ENCODE peak calls at places on chromosomes 13 and 19, in seven cellular contexts. One of them, this sample, is unnamed.

GRCh38 chr19:47675271-47675670 is 38.0 kb upstream of the EHD2 start:
- DNase-seq in right lobe of liver: no peak
- DNase-seq in activated CD8-positive, alpha-beta T cell treated with anti-CD3 and anti-CD28 coated beads for 36 hours: no peak
- DNase-seq in IMR-90: no peak
- DNase-seq in neural crest cell: no peak
- DNase-seq in HFFc6: no peak
- DNase-seq in tibial artery: no peak
- DNase-seq in this sample: no peak

GRCh38 chr13:38223093-38223492 is 126.6 kb upstream of the UFM1 start:
- DNase-seq in neural crest cell: no peak
- DNase-seq in activated CD8-positive, alpha-beta T cell treated with anti-CD3 and anti-CD28 coated beads for 36 hours: peak
- DNase-seq in IMR-90: peak
- DNase-seq in right lobe of liver: no peak
- DNase-seq in HFFc6: peak
- DNase-seq in tibial artery: no peak
- DNase-seq in this sample: no peak

GRCh38 chr13:99501952-99502310 is 659 bp downstream of the TM9SF2 start:
- DNase-seq in neural crest cell: no peak
- DNase-seq in IMR-90: peak
- DNase-seq in HFFc6: no peak
- DNase-seq in activated CD8-positive, alpha-beta T cell treated with anti-CD3 and anti-CD28 coated beads for 36 hours: peak
- DNase-seq in right lobe of liver: peak
- DNase-seq in tibial artery: no peak
- DNase-seq in this sample: no peak

GRCh38 chr13:77305276-77305675 is 21.6 kb downstream of the MYCBP2 start:
- DNase-seq in activated CD8-positive, alpha-beta T cell treated with anti-CD3 and anti-CD28 coated beads for 36 hours: no peak
- DNase-seq in neural crest cell: no peak
- DNase-seq in tibial artery: no peak
- DNase-seq in right lobe of liver: no peak
- DNase-seq in IMR-90: no peak
- DNase-seq in HFFc6: no peak
- DNase-seq in this sample: no peak

GRCh38 chr19:34364830-34365462 is at the start of gene GPI:
- DNase-seq in IMR-90: peak
- DNase-seq in neural crest cell: peak
- DNase-seq in tibial artery: peak
- DNase-seq in activated CD8-positive, alpha-beta T cell treated with anti-CD3 and anti-CD28 coated beads for 36 hours: peak
- DNase-seq in HFFc6: no peak
- DNase-seq in right lobe of liver: peak
- DNase-seq in this sample: peak

GRCh38 chr19:33401683-33402420 is 28.3 kb downstream of the CEBPG start:
- DNase-seq in IMR-90: no peak
- DNase-seq in right lobe of liver: no peak
- DNase-seq in HFFc6: no peak
- DNase-seq in tibial artery: peak
- DNase-seq in neural crest cell: no peak
- DNase-seq in activated CD8-positive, alpha-beta T cell treated with anti-CD3 and anti-CD28 coated beads for 36 hours: no peak
- DNase-seq in this sample: no peak

GRCh38 chr19:11659612-11660011 is 62.3 kb downstream of the ZNF627 start:
- DNase-seq in HFFc6: peak
- DNase-seq in IMR-90: peak
- DNase-seq in tibial artery: no peak
- DNase-seq in right lobe of liver: no peak
- DNase-seq in activated CD8-positive, alpha-beta T cell treated with anti-CD3 and anti-CD28 coated beads for 36 hours: no peak
- DNase-seq in neural crest cell: no peak
- DNase-seq in this sample: peak

GRCh38 chr13:112898786-112899617 is 70.0 kb upstream of the MCF2L start:
- DNase-seq in neural crest cell: no peak
- DNase-seq in HFFc6: no peak
- DNase-seq in IMR-90: no peak
- DNase-seq in right lobe of liver: peak
- DNase-seq in tibial artery: no peak
- DNase-seq in activated CD8-positive, alpha-beta T cell treated with anti-CD3 and anti-CD28 coated beads for 36 hours: no peak
- DNase-seq in this sample: no peak

GRCh38 chr19:20359933-20360720 is 193.1 kb downstream of the ZNF486 start:
- DNase-seq in activated CD8-positive, alpha-beta T cell treated with anti-CD3 and anti-CD28 coated beads for 36 hours: peak
- DNase-seq in neural crest cell: peak
- DNase-seq in IMR-90: no peak
- DNase-seq in tibial artery: no peak
- DNase-seq in HFFc6: no peak
- DNase-seq in right lobe of liver: no peak
- DNase-seq in this sample: no peak

GRCh38 chr13:99614465-99614885 is 113.2 kb downstream of the TM9SF2 start:
- DNase-seq in activated CD8-positive, alpha-beta T cell treated with anti-CD3 and anti-CD28 coated beads for 36 hours: peak
- DNase-seq in neural crest cell: no peak
- DNase-seq in tibial artery: no peak
- DNase-seq in right lobe of liver: peak
- DNase-seq in IMR-90: no peak
- DNase-seq in HFFc6: peak
- DNase-seq in this sample: peak

GRCh38 chr13:63696055-63696454 is 2280.4 kb upstream of the PCDH20 start:
- DNase-seq in right lobe of liver: no peak
- DNase-seq in HFFc6: peak
- DNase-seq in IMR-90: peak
- DNase-seq in tibial artery: no peak
- DNase-seq in activated CD8-positive, alpha-beta T cell treated with anti-CD3 and anti-CD28 coated beads for 36 hours: no peak
- DNase-seq in neural crest cell: no peak
- DNase-seq in this sample: no peak

GRCh38 chr13:19663416-19663979 is 30.0 kb downstream of the MPHOSPH8 start:
- DNase-seq in IMR-90: no peak
- DNase-seq in right lobe of liver: no peak
- DNase-seq in neural crest cell: no peak
- DNase-seq in tibial artery: no peak
- DNase-seq in HFFc6: no peak
- DNase-seq in activated CD8-positive, alpha-beta T cell treated with anti-CD3 and anti-CD28 coated beads for 36 hours: no peak
- DNase-seq in this sample: no peak

GRCh38 chr13:95603887-95604533 is 40.5 kb downstream of the DZIP1 start:
- DNase-seq in HFFc6: no peak
- DNase-seq in neural crest cell: no peak
- DNase-seq in IMR-90: no peak
- DNase-seq in tibial artery: no peak
- DNase-seq in right lobe of liver: peak
- DNase-seq in activated CD8-positive, alpha-beta T cell treated with anti-CD3 and anti-CD28 coated beads for 36 hours: no peak
- DNase-seq in this sample: no peak

GRCh38 chr19:29475469-29475868 is 50.3 kb upstream of the VSTM2B start:
- DNase-seq in activated CD8-positive, alpha-beta T cell treated with anti-CD3 and anti-CD28 coated beads for 36 hours: no peak
- DNase-seq in IMR-90: no peak
- DNase-seq in tibial artery: no peak
- DNase-seq in right lobe of liver: no peak
- DNase-seq in HFFc6: no peak
- DNase-seq in neural crest cell: no peak
- DNase-seq in this sample: no peak

GRCh38 chr13:22749626-22750025 is 431.2 kb upstream of the SGCG start:
- DNase-seq in HFFc6: no peak
- DNase-seq in activated CD8-positive, alpha-beta T cell treated with anti-CD3 and anti-CD28 coated beads for 36 hours: no peak
- DNase-seq in IMR-90: no peak
- DNase-seq in right lobe of liver: no peak
- DNase-seq in tibial artery: no peak
- DNase-seq in neural crest cell: no peak
- DNase-seq in this sample: no peak

GRCh38 chr13:93505104-93505952 is 278.7 kb downstream of the GPC6 start:
- DNase-seq in IMR-90: peak
- DNase-seq in right lobe of liver: no peak
- DNase-seq in tibial artery: no peak
- DNase-seq in activated CD8-positive, alpha-beta T cell treated with anti-CD3 and anti-CD28 coated beads for 36 hours: no peak
- DNase-seq in neural crest cell: no peak
- DNase-seq in HFFc6: no peak
- DNase-seq in this sample: no peak

GRCh38 chr13:92941167-92941566 is 285.4 kb upstream of the GPC6 start:
- DNase-seq in right lobe of liver: no peak
- DNase-seq in activated CD8-positive, alpha-beta T cell treated with anti-CD3 and anti-CD28 coated beads for 36 hours: no peak
- DNase-seq in tibial artery: no peak
- DNase-seq in HFFc6: no peak
- DNase-seq in neural crest cell: no peak
- DNase-seq in IMR-90: no peak
- DNase-seq in this sample: no peak

GRCh38 chr19:19270749-19271571 is 2.1 kb downstream of the TM6SF2 start:
- DNase-seq in tibial artery: no peak
- DNase-seq in HFFc6: no peak
- DNase-seq in IMR-90: no peak
- DNase-seq in neural crest cell: no peak
- DNase-seq in right lobe of liver: no peak
- DNase-seq in activated CD8-positive, alpha-beta T cell treated with anti-CD3 and anti-CD28 coated beads for 36 hours: no peak
- DNase-seq in this sample: no peak

GRCh38 chr19:19274716-19275115 is 1.6 kb upstream of the TM6SF2 start:
- DNase-seq in IMR-90: no peak
- DNase-seq in tibial artery: no peak
- DNase-seq in activated CD8-positive, alpha-beta T cell treated with anti-CD3 and anti-CD28 coated beads for 36 hours: no peak
- DNase-seq in neural crest cell: no peak
- DNase-seq in HFFc6: no peak
- DNase-seq in right lobe of liver: peak
- DNase-seq in this sample: no peak

GRCh38 chr19:19269952-19270694 is 3.0 kb downstream of the TM6SF2 start:
- DNase-seq in tibial artery: no peak
- DNase-seq in HFFc6: no peak
- DNase-seq in right lobe of liver: no peak
- DNase-seq in IMR-90: no peak
- DNase-seq in activated CD8-positive, alpha-beta T cell treated with anti-CD3 and anti-CD28 coated beads for 36 hours: no peak
- DNase-seq in neural crest cell: no peak
- DNase-seq in this sample: no peak

GRCh38 chr19:19274146-19274545 is 1.0 kb upstream of the TM6SF2 start:
- DNase-seq in IMR-90: no peak
- DNase-seq in HFFc6: no peak
- DNase-seq in tibial artery: no peak
- DNase-seq in right lobe of liver: no peak
- DNase-seq in activated CD8-positive, alpha-beta T cell treated with anti-CD3 and anti-CD28 coated beads for 36 hours: no peak
- DNase-seq in neural crest cell: no peak
- DNase-seq in this sample: no peak

DNA sequence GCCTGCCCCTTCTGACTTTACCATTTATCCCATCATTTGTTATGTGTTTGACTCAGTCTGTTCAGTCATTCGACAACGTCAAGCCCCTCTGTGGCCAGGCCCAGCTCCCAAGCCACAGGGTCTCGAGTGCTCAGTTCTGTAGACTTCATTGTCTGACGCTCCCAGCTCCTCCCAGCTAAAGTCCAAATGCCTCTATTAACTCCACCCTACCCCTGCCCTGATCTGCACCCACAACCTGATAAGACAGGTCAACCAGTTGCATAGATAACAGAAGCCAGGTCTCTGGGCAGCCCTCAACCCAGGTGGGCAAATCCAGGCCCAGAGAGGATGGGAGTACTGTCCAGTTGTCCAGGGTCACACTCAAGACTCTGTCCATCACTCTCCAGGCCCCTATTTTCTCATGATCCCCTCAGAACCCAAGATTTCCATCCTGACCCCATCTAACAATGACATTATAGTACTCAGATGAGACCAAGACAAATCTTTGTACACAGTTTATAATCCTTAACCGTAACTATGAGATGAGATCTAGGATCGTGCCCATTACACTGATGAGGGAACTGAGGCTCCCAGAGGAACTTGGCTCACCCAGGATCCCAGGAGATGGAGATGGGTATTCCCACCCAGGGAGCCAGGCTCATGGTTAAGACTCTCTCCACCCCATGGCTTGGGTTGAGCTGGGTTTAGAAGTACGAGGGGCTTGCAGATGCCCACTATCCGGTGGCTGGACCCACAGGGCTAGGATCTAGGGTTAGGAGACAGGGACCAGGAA is 1.1 kb downstream of the TM6SF2 start:
- DNase-seq in IMR-90: no peak
- DNase-seq in activated CD8-positive, alpha-beta T cell treated with anti-CD3 and anti-CD28 coated beads for 36 hours: no peak
- DNase-seq in neural crest cell: no peak
- DNase-seq in HFFc6: no peak
- DNase-seq in tibial artery: no peak
- DNase-seq in right lobe of liver: no peak
- DNase-seq in this sample: no peak
- TF ChIP-seq CTCF in IMR-90: no peak
- TF ChIP-seq CTCF in activated CD8-positive, alpha-beta T cell treated with anti-CD3 and anti-CD28 coated beads for 36 hours: no peak
- TF ChIP-seq CTCF in neural crest cell: no peak
- TF ChIP-seq CTCF in HFFc6: no peak
- TF ChIP-seq CTCF in tibial artery: no peak
- TF ChIP-seq CTCF in right lobe of liver: no peak
- TF ChIP-seq CTCF in this sample: no peak

DNA sequence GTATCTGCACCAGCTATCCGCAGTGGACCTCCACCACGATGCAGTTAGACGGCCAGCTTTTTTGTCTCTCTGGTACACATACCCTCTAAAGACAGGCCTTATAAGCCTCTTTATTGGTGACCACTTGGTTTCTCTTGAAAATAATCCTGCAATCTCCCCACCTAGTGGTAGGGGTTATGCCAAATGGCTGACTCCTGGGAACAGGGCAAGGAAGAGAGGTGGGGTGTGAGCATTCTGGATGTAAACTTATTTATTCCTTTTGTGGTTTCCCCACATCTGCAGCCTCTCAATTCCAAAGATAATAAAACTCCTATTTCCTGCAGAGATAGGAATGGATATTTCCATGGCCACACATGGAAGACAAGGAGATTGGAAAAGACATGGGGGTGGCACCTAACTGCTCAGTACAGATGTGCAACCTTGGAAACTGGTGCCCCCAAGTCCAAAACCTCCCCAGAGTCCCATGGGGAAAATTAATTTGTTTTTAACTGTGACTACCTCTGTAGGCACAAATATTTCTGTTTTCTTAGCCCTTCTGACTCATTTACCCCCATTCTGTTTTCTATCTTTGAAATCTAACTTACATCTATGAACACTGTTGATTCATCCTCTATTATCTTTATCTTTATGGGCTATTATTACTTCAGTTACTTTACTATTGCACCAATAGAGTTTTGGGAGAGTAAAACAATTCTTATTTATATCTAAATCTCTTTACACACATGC is 112.7 kb upstream of the TSHZ3 start:
- DNase-seq in HFFc6: peak
- DNase-seq in IMR-90: no peak
- DNase-seq in activated CD8-positive, alpha-beta T cell treated with anti-CD3 and anti-CD28 coated beads for 36 hours: no peak
- DNase-seq in tibial artery: no peak
- DNase-seq in right lobe of liver: no peak
- DNase-seq in neural crest cell: no peak
- DNase-seq in this sample: no peak
- TF ChIP-seq CTCF in HFFc6: peak
- TF ChIP-seq CTCF in IMR-90: no peak
- TF ChIP-seq CTCF in activated CD8-positive, alpha-beta T cell treated with anti-CD3 and anti-CD28 coated beads for 36 hours: no peak
- TF ChIP-seq CTCF in tibial artery: no peak
- TF ChIP-seq CTCF in right lobe of liver: no peak
- TF ChIP-seq CTCF in neural crest cell: no peak
- TF ChIP-seq CTCF in this sample: no peak

GRCh38 chr13:28679628-28680027 is 20.7 kb downstream of the POMP start:
- DNase-seq in IMR-90: peak
- DNase-seq in neural crest cell: no peak
- DNase-seq in activated CD8-positive, alpha-beta T cell treated with anti-CD3 and anti-CD28 coated beads for 36 hours: no peak
- DNase-seq in HFFc6: no peak
- DNase-seq in tibial artery: no peak
- DNase-seq in right lobe of liver: no peak
- DNase-seq in this sample: no peak
- TF ChIP-seq CTCF in IMR-90: peak
- TF ChIP-seq CTCF in neural crest cell: peak
- TF ChIP-seq CTCF in activated CD8-positive, alpha-beta T cell treated with anti-CD3 and anti-CD28 coated beads for 36 hours: no peak
- TF ChIP-seq CTCF in HFFc6: peak
- TF ChIP-seq CTCF in tibial artery: peak
- TF ChIP-seq CTCF in right lobe of liver: peak
- TF ChIP-seq CTCF in this sample: peak

DNA sequence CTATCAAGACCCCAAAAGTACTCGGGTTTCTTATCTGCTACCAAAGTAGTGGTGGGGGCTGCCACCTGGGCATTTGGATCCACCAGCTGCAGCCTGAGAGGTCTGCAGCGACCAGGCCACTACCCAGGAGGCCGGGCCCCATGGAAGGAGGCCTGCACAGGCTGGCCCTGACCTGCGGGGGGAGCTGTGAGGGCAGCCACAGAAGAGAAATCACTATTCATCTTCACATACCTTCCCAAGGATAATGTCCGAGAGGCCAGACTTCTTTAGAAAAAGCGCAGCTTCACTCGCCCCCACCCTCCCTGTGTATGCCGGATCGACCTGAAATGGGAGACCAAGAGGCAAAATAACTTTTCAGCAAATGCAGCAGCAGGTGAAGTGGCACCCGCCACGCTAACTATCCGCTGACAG is 30.1 kb downstream of the EPS15L1 start:
- DNase-seq in tibial artery: no peak
- DNase-seq in IMR-90: no peak
- DNase-seq in HFFc6: no peak
- DNase-seq in activated CD8-positive, alpha-beta T cell treated with anti-CD3 and anti-CD28 coated beads for 36 hours: peak
- DNase-seq in right lobe of liver: no peak
- DNase-seq in neural crest cell: peak
- DNase-seq in this sample: no peak
- TF ChIP-seq CTCF in tibial artery: no peak
- TF ChIP-seq CTCF in IMR-90: peak
- TF ChIP-seq CTCF in HFFc6: peak
- TF ChIP-seq CTCF in activated CD8-positive, alpha-beta T cell treated with anti-CD3 and anti-CD28 coated beads for 36 hours: peak
- TF ChIP-seq CTCF in right lobe of liver: peak
- TF ChIP-seq CTCF in neural crest cell: peak
- TF ChIP-seq CTCF in this sample: peak